ENCODE peak calls at places on chromosome 13, in nine cellular contexts. One of them, this sample, is unnamed.

GRCh38 chr13:53622431-53622830 is 593.8 kb downstream of the OLFM4 start:
- DNase-seq in hepatocyte: no peak
- DNase-seq in suprapubic skin: no peak
- DNase-seq in Daoy: no peak
- DNase-seq in lower lobe of right lung: no peak
- DNase-seq in naive thymus-derived CD8-positive, alpha-beta T cell: no peak
- DNase-seq in non-pigmented ciliary epithelial cell: no peak
- DNase-seq in mesenteric fat pad: no peak
- DNase-seq in breast epithelium: no peak
- DNase-seq in this sample: no peak

GRCh38 chr13:26500618-26501320 is 56.7 kb upstream of the WASF3 start:
- DNase-seq in hepatocyte: no peak
- DNase-seq in suprapubic skin: no peak
- DNase-seq in Daoy: peak
- DNase-seq in lower lobe of right lung: no peak
- DNase-seq in naive thymus-derived CD8-positive, alpha-beta T cell: no peak
- DNase-seq in non-pigmented ciliary epithelial cell: no peak
- DNase-seq in mesenteric fat pad: no peak
- DNase-seq in breast epithelium: no peak
- DNase-seq in this sample: no peak

GRCh38 chr13:112741185-112741755 is 51.4 kb downstream of the ATP11A start:
- DNase-seq in hepatocyte: no peak
- DNase-seq in suprapubic skin: no peak
- DNase-seq in Daoy: no peak
- DNase-seq in lower lobe of right lung: no peak
- DNase-seq in naive thymus-derived CD8-positive, alpha-beta T cell: no peak
- DNase-seq in non-pigmented ciliary epithelial cell: no peak
- DNase-seq in mesenteric fat pad: no peak
- DNase-seq in breast epithelium: no peak
- DNase-seq in this sample: no peak

GRCh38 chr13:30345426-30346100 is 38.2 kb upstream of the KATNAL1 start:
- DNase-seq in hepatocyte: no peak
- DNase-seq in suprapubic skin: no peak
- DNase-seq in Daoy: no peak
- DNase-seq in lower lobe of right lung: no peak
- DNase-seq in naive thymus-derived CD8-positive, alpha-beta T cell: no peak
- DNase-seq in non-pigmented ciliary epithelial cell: no peak
- DNase-seq in mesenteric fat pad: no peak
- DNase-seq in breast epithelium: no peak
- DNase-seq in this sample: no peak

GRCh38 chr13:110298566-110299321 is 8.2 kb downstream of the COL4A1 start:
- DNase-seq in hepatocyte: no peak
- DNase-seq in suprapubic skin: no peak
- DNase-seq in Daoy: no peak
- DNase-seq in lower lobe of right lung: no peak
- DNase-seq in naive thymus-derived CD8-positive, alpha-beta T cell: no peak
- DNase-seq in non-pigmented ciliary epithelial cell: no peak
- DNase-seq in mesenteric fat pad: peak
- DNase-seq in breast epithelium: no peak
- DNase-seq in this sample: no peak

GRCh38 chr13:85140192-85140591 is 659.0 kb downstream of the SLITRK6 start:
- DNase-seq in hepatocyte: no peak
- DNase-seq in suprapubic skin: no peak
- DNase-seq in Daoy: no peak
- DNase-seq in lower lobe of right lung: no peak
- DNase-seq in naive thymus-derived CD8-positive, alpha-beta T cell: no peak
- DNase-seq in non-pigmented ciliary epithelial cell: no peak
- DNase-seq in mesenteric fat pad: no peak
- DNase-seq in breast epithelium: no peak
- DNase-seq in this sample: no peak

GRCh38 chr13:27607125-27607524 is 13.2 kb downstream of the LNX2 start:
- DNase-seq in hepatocyte: peak
- DNase-seq in suprapubic skin: no peak
- DNase-seq in Daoy: peak
- DNase-seq in lower lobe of right lung: no peak
- DNase-seq in naive thymus-derived CD8-positive, alpha-beta T cell: no peak
- DNase-seq in non-pigmented ciliary epithelial cell: peak
- DNase-seq in mesenteric fat pad: no peak
- DNase-seq in breast epithelium: no peak
- DNase-seq in this sample: peak

GRCh38 chr13:26026211-26026610 is 25.6 kb downstream of the SHISA2 start:
- DNase-seq in hepatocyte: no peak
- DNase-seq in suprapubic skin: no peak
- DNase-seq in Daoy: no peak
- DNase-seq in lower lobe of right lung: no peak
- DNase-seq in naive thymus-derived CD8-positive, alpha-beta T cell: no peak
- DNase-seq in non-pigmented ciliary epithelial cell: no peak
- DNase-seq in mesenteric fat pad: no peak
- DNase-seq in breast epithelium: no peak
- DNase-seq in this sample: no peak

GRCh38 chr13:37414667-37415066 is 183.9 kb downstream of the POSTN start:
- DNase-seq in hepatocyte: no peak
- DNase-seq in suprapubic skin: no peak
- DNase-seq in Daoy: no peak
- DNase-seq in lower lobe of right lung: no peak
- DNase-seq in naive thymus-derived CD8-positive, alpha-beta T cell: no peak
- DNase-seq in non-pigmented ciliary epithelial cell: no peak
- DNase-seq in mesenteric fat pad: no peak
- DNase-seq in breast epithelium: no peak
- DNase-seq in this sample: no peak

GRCh38 chr13:74290324-74290773 is 156.1 kb upstream of the KLF12 start:
- DNase-seq in hepatocyte: peak
- DNase-seq in suprapubic skin: no peak
- DNase-seq in Daoy: peak
- DNase-seq in lower lobe of right lung: no peak
- DNase-seq in naive thymus-derived CD8-positive, alpha-beta T cell: peak
- DNase-seq in non-pigmented ciliary epithelial cell: peak
- DNase-seq in mesenteric fat pad: no peak
- DNase-seq in breast epithelium: peak
- DNase-seq in this sample: no peak

GRCh38 chr13:38283346-38283745 is 66.3 kb upstream of the UFM1 start:
- DNase-seq in hepatocyte: no peak
- DNase-seq in suprapubic skin: no peak
- DNase-seq in Daoy: no peak
- DNase-seq in lower lobe of right lung: no peak
- DNase-seq in naive thymus-derived CD8-positive, alpha-beta T cell: no peak
- DNase-seq in non-pigmented ciliary epithelial cell: no peak
- DNase-seq in mesenteric fat pad: no peak
- DNase-seq in breast epithelium: no peak
- DNase-seq in this sample: no peak

GRCh38 chr13:94233401-94233800 is 246.1 kb downstream of the DCT start:
- DNase-seq in hepatocyte: peak
- DNase-seq in suprapubic skin: no peak
- DNase-seq in Daoy: peak
- DNase-seq in lower lobe of right lung: no peak
- DNase-seq in naive thymus-derived CD8-positive, alpha-beta T cell: no peak
- DNase-seq in non-pigmented ciliary epithelial cell: peak
- DNase-seq in mesenteric fat pad: no peak
- DNase-seq in breast epithelium: no peak
- DNase-seq in this sample: no peak

GRCh38 chr13:61029064-61029463 is 386.6 kb downstream of the PCDH20 start:
- DNase-seq in hepatocyte: no peak
- DNase-seq in suprapubic skin: no peak
- DNase-seq in Daoy: no peak
- DNase-seq in lower lobe of right lung: no peak
- DNase-seq in naive thymus-derived CD8-positive, alpha-beta T cell: no peak
- DNase-seq in non-pigmented ciliary epithelial cell: no peak
- DNase-seq in mesenteric fat pad: no peak
- DNase-seq in breast epithelium: no peak
- DNase-seq in this sample: no peak

GRCh38 chr13:31172535-31172934 is 10.8 kb upstream of the HSPH1 start:
- DNase-seq in hepatocyte: peak
- DNase-seq in suprapubic skin: no peak
- DNase-seq in Daoy: peak
- DNase-seq in lower lobe of right lung: no peak
- DNase-seq in naive thymus-derived CD8-positive, alpha-beta T cell: no peak
- DNase-seq in non-pigmented ciliary epithelial cell: peak
- DNase-seq in mesenteric fat pad: no peak
- DNase-seq in breast epithelium: no peak
- DNase-seq in this sample: no peak

GRCh38 chr13:35514801-35515502 is 38.5 kb upstream of the MAB21L1 start:
- DNase-seq in hepatocyte: no peak
- DNase-seq in suprapubic skin: no peak
- DNase-seq in Daoy: no peak
- DNase-seq in lower lobe of right lung: no peak
- DNase-seq in naive thymus-derived CD8-positive, alpha-beta T cell: no peak
- DNase-seq in non-pigmented ciliary epithelial cell: no peak
- DNase-seq in mesenteric fat pad: no peak
- DNase-seq in breast epithelium: no peak
- DNase-seq in this sample: no peak

GRCh38 chr13:63208811-63209210 is 1793.2 kb upstream of the PCDH20 start:
- DNase-seq in hepatocyte: no peak
- DNase-seq in suprapubic skin: no peak
- DNase-seq in Daoy: no peak
- DNase-seq in lower lobe of right lung: no peak
- DNase-seq in naive thymus-derived CD8-positive, alpha-beta T cell: no peak
- DNase-seq in non-pigmented ciliary epithelial cell: no peak
- DNase-seq in mesenteric fat pad: no peak
- DNase-seq in breast epithelium: no peak
- DNase-seq in this sample: no peak

GRCh38 chr13:51005566-51005965 is 96.0 kb downstream of the RNASEH2B start:
- DNase-seq in hepatocyte: no peak
- DNase-seq in suprapubic skin: no peak
- DNase-seq in Daoy: no peak
- DNase-seq in lower lobe of right lung: no peak
- DNase-seq in naive thymus-derived CD8-positive, alpha-beta T cell: no peak
- DNase-seq in non-pigmented ciliary epithelial cell: no peak
- DNase-seq in mesenteric fat pad: no peak
- DNase-seq in breast epithelium: no peak
- DNase-seq in this sample: no peak

GRCh38 chr13:29021717-29022116 is 201.6 kb downstream of the MTUS2 start:
- DNase-seq in hepatocyte: no peak
- DNase-seq in suprapubic skin: no peak
- DNase-seq in Daoy: no peak
- DNase-seq in lower lobe of right lung: no peak
- DNase-seq in naive thymus-derived CD8-positive, alpha-beta T cell: no peak
- DNase-seq in non-pigmented ciliary epithelial cell: no peak
- DNase-seq in mesenteric fat pad: no peak
- DNase-seq in breast epithelium: no peak
- DNase-seq in this sample: no peak

GRCh38 chr13:53473397-53473796 is 444.8 kb downstream of the OLFM4 start:
- DNase-seq in hepatocyte: no peak
- DNase-seq in suprapubic skin: no peak
- DNase-seq in Daoy: no peak
- DNase-seq in lower lobe of right lung: no peak
- DNase-seq in naive thymus-derived CD8-positive, alpha-beta T cell: no peak
- DNase-seq in non-pigmented ciliary epithelial cell: no peak
- DNase-seq in mesenteric fat pad: no peak
- DNase-seq in breast epithelium: no peak
- DNase-seq in this sample: no peak

GRCh38 chr13:21033224-21033855 is 28.0 kb downstream of the LATS2 start:
- DNase-seq in hepatocyte: no peak
- DNase-seq in suprapubic skin: no peak
- DNase-seq in Daoy: no peak
- DNase-seq in lower lobe of right lung: no peak
- DNase-seq in naive thymus-derived CD8-positive, alpha-beta T cell: no peak
- DNase-seq in non-pigmented ciliary epithelial cell: no peak
- DNase-seq in mesenteric fat pad: no peak
- DNase-seq in breast epithelium: peak
- DNase-seq in this sample: no peak

GRCh38 chr13:94061316-94061715 is 418.2 kb downstream of the DCT start:
- DNase-seq in hepatocyte: peak
- DNase-seq in suprapubic skin: no peak
- DNase-seq in Daoy: peak
- DNase-seq in lower lobe of right lung: no peak
- DNase-seq in naive thymus-derived CD8-positive, alpha-beta T cell: no peak
- DNase-seq in non-pigmented ciliary epithelial cell: no peak
- DNase-seq in mesenteric fat pad: no peak
- DNase-seq in breast epithelium: no peak
- DNase-seq in this sample: no peak

GRCh38 chr13:83881917-83882625 is at the start of gene SLITRK1:
- DNase-seq in hepatocyte: peak
- DNase-seq in suprapubic skin: no peak
- DNase-seq in Daoy: peak
- DNase-seq in lower lobe of right lung: peak
- DNase-seq in naive thymus-derived CD8-positive, alpha-beta T cell: no peak
- DNase-seq in non-pigmented ciliary epithelial cell: no peak
- DNase-seq in mesenteric fat pad: no peak
- DNase-seq in breast epithelium: no peak
- DNase-seq in this sample: no peak

GRCh38 chr13:99741979-99742378 is 229.6 kb downstream of the ZIC5 start:
- DNase-seq in hepatocyte: no peak
- DNase-seq in suprapubic skin: no peak
- DNase-seq in Daoy: no peak
- DNase-seq in lower lobe of right lung: no peak
- DNase-seq in naive thymus-derived CD8-positive, alpha-beta T cell: no peak
- DNase-seq in non-pigmented ciliary epithelial cell: no peak
- DNase-seq in mesenteric fat pad: no peak
- DNase-seq in breast epithelium: no peak
- DNase-seq in this sample: no peak

This sample was measured in ascending aorta.